ENCODE peak calls at places on chromosomes 16 and 17, in seven cellular contexts. P is T47D; E is SW480; L is skeletal muscle cell; H is fibroblast of villous mesenchyme; C is tibial artery; B is activated CD8-positive, alpha-beta memory T cell treated with anti-CD3 and anti-CD28 coated beads for 1 hour. F is an unnamed sample.

GRCh38 chr16:81424761-81425160 is 19.8 kb upstream of the CMIP start:
- DNase-seq in P (no peak), E (peak; percentile 49), L (no peak), H (no peak), C (no peak), B (no peak), F (no peak)

GRCh38 chr16:46730801-46731690 is 17.1 kb downstream of the MYLK3 start:
- DNase-seq in P (no peak), E (no peak), L (no peak), H (no peak), C (no peak), B (no peak), F (no peak)

GRCh38 chr17:38455288-38455915 is 27.1 kb downstream of the ARHGAP23 start:
- DNase-seq in P (no peak), E (no peak), L (no peak), H (no peak), C (no peak), B (no peak), F (peak; percentile 42)

GRCh38 chr17:21377821-21378396 is 1.8 kb downstream of the KCNJ12 start:
- DNase-seq in P (no peak), E (no peak), L (no peak), H (no peak), C (no peak), B (no peak), F (no peak)

GRCh38 chr16:69522732-69523404 is 42.9 kb upstream of the NFAT5 start:
- DNase-seq in P (peak; percentile 28), E (peak; percentile 82), L (no peak), H (peak; percentile 7), C (no peak), B (no peak), F (no peak)

GRCh38 chr17:83096401-83097220 is 17.2 kb downstream of the METRNL start:
- DNase-seq in P (peak; percentile 94), E (no peak), L (no peak), H (no peak), C (no peak), B (no peak), F (no peak)

GRCh38 chr16:89363621-89364393 is 126.6 kb downstream of the ANKRD11 start:
- DNase-seq in P (peak; percentile 60), E (peak; percentile 39), L (no peak), H (peak; percentile 84), C (no peak), B (no peak), F (peak; percentile 87)

GRCh38 chr16:80682435-80683070 is 121.8 kb downstream of the CDYL2 start:
- DNase-seq in P (no peak), E (no peak), L (peak; percentile 81), H (peak; percentile 89), C (no peak), B (no peak), F (no peak)

GRCh38 chr16:67933805-67934204 is 2.1 kb upstream of the CTRL start:
- DNase-seq in P (no peak), E (no peak), L (no peak), H (no peak), C (no peak), B (no peak), F (no peak)

GRCh38 chr17:15194859-15195277 is 70.3 kb downstream of the PMP22 start:
- DNase-seq in P (no peak), E (no peak), L (no peak), H (no peak), C (no peak), B (no peak), F (no peak)

GRCh38 chr17:27009087-27009486 is 284.8 kb upstream of the WSB1 start:
- DNase-seq in P (peak; percentile 6), E (no peak), L (no peak), H (no peak), C (no peak), B (no peak), F (no peak)

F was measured in endothelial cell of umbilical vein.